ENCODE peak calls at places on chromosome 15, in five cellular contexts. Y is stomach, I is neuronal stem cell, B is body of pancreas, C is endodermal cell. V is an unnamed sample. For H3K4me1, the result is how much of the 10 kb centered on the place peaks cover.

GRCh38 chr15:68558318-68559305 is 20.2 kb upstream of the CORO2B start:
- DNase-seq in Y (no peak), I (no peak), B (no peak), C (peak), V (no peak)

GRCh38 chr15:75235051-75235673 is 23.0 kb upstream of the GOLGA6C start:
- DNase-seq in Y (no peak), I (no peak), B (no peak), C (no peak), V (no peak)

GRCh38 chr15:28901987-28902745 is 16.4 kb downstream of the APBA2 start:
- DNase-seq in Y (no peak), I (no peak), B (no peak), C (peak), V (no peak)

GRCh38 chr15:94312946-94313345 is 81.6 kb downstream of the MCTP2 start:
- DNase-seq in Y (no peak), I (no peak), B (no peak), C (no peak), V (no peak)

GRCh38 chr15:80512729-80513670 is 108.8 kb downstream of the ARNT2 start:
- DNase-seq in Y (no peak), I (no peak), B (no peak), C (no peak), V (no peak)

GRCh38 chr15:85620321-85621044 is 174.2 kb downstream of the KLHL25 start:
- DNase-seq in Y (no peak), I (no peak), B (peak), C (no peak), V (no peak)

GRCh38 chr15:55485273-55485672 is 22.8 kb downstream of the DNAAF4 start:
- DNase-seq in Y (no peak), I (no peak), B (no peak), C (no peak), V (no peak)

GRCh38 chr15:81887913-81888312 is 157.9 kb downstream of the MEX3B start:
- DNase-seq in Y (no peak), I (no peak), B (no peak), C (no peak), V (no peak)

GRCh38 chr15:92878593-92879053 is 21.5 kb upstream of the CHD2 start:
- DNase-seq in Y (no peak), I (no peak), B (peak), C (no peak), V (no peak)

GRCh38 chr15:52392008-52392687 is 96.5 kb upstream of the MYO5C start:
- DNase-seq in Y (no peak), I (no peak), B (no peak), C (peak), V (no peak)

GRCh38 chr15:64521726-64522164 is 61.4 kb downstream of the ZNF609 start:
- DNase-seq in Y (peak), I (peak), B (peak), C (peak), V (no peak)

GRCh38 chr15:81765816-81766215 is 280.0 kb downstream of the MEX3B start:
- DNase-seq in Y (no peak), I (no peak), B (no peak), C (peak), V (no peak)

GRCh38 chr15:98774756-98775497 is 126.6 kb downstream of the IGF1R start:
- DNase-seq in Y (no peak), I (no peak), B (peak), C (peak), V (no peak)

GRCh38 chr15:47466357-47466756 is 250.9 kb upstream of the SEMA6D start:
- DNase-seq in Y (no peak), I (no peak), B (no peak), C (no peak), V (no peak)

DNA sequence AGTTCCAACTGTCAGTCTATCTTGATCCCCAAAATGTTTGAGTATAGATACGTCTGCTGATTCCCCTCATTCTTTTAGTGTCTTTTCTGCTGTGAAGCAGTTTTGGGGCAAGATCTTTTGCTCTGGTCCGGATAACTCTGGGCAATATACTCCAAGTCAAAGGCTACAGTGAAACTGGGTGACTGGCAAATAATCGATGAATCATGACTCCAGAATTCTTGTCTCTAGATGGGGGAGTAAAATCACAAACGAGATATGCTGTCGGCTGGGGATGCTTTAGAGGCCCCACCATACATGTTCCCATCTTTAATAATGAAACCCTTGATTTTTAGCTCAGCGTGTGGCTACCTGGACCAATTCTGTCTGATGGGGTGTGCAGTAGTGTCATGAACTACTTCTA is 76.5 kb downstream of the KLF13 start:
- DNase-seq in Y (no peak), I (no peak), B (no peak), C (no peak), V (no peak)
- H3K4me1 ChIP-seq in Y (under half), I (under half), B (under half), C (under half), V (under half)

DNA sequence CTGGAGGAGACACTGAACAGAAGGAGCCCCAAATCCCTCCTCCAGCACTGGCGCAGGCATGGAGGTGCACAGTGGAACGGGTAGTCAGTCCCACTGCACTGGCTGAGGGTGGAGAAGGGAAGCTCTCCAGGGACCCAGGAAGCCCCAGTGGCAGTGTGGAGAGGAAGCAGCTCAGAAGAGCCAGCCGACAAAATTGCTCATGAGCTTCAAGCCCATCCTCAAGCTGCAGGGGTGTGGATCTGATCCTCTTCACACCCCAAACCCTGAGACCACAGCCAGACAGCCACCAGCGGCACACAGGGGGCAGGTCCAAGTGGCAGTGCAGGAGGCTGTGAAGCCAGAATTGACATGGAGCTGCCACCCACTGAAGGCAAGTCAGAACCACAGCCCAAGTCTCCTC is 32.1 kb downstream of the CYFIP1 start:
- DNase-seq in Y (no peak), I (no peak), B (no peak), C (no peak), V (no peak)
- H3K4me1 ChIP-seq in Y (half or more), I (under half), B (under half), C (under half), V (under half)

DNA sequence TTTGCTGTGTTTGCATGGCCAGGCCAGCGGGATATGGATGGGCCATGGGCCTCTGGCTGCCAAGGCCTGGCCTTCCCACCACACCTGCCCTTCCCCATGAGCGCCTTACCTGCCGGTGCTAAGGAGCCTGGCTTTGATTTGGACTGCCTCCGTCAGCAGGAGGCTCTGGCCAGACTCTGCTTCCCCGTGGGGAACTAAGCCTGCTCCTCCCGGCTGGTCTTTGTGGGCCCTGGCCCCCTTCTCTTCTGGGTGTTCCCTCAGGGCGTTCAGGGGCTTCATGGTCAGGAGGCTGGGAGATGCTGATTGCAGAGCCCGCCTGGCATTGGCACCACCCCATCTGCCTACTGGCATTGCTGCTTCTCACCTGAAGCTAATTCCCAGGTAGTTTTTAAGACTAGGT is 45.2 kb downstream of the SMAD6 start:
- DNase-seq in Y (no peak), I (no peak), B (no peak), C (peak), V (no peak)
- H3K4me1 ChIP-seq in Y (half or more), I (under half), B (half or more), C (under half), V (under half)

DNA sequence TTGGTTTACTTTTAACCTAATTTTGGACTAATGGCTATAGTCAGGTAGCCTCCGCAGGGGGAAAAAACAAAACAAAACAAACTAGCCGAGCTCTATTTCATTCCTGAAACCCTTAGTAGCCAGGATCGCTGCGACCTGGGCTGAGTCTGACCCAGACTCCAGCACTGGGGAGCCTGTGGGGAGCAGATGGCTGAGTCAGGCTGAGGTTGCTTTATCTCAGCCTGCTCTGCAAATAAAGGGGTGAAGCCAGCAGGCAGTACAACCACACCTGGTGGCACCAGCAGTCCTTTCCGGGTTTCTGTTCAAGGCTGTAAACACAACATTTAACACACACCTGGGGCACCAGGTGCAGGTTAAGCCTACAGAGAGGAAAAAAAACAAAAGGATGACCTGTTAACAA is 27.3 kb downstream of the ABHD2 start:
- DNase-seq in Y (peak), I (no peak), B (peak), C (peak), V (no peak)
- H3K4me1 ChIP-seq in Y (half or more), I (under half), B (half or more), C (under half), V (under half)

GRCh38 chr15:43214592-43215295 is 6.1 kb downstream of the EPB42 start:
- DNase-seq in Y (no peak), I (no peak), B (no peak), C (peak), V (no peak)

GRCh38 chr15:43215961-43216360 is 4.9 kb downstream of the EPB42 start:
- DNase-seq in Y (no peak), I (no peak), B (no peak), C (no peak), V (no peak)

GRCh38 chr15:43220991-43221403 is at the start of gene EPB42:
- DNase-seq in Y (no peak), I (no peak), B (no peak), C (no peak), V (no peak)

GRCh38 chr15:43219929-43220886 is 610 bp downstream of the EPB42 start:
- DNase-seq in Y (no peak), I (no peak), B (no peak), C (no peak), V (no peak)

GRCh38 chr15:43218908-43219706 is 1.7 kb downstream of the EPB42 start:
- DNase-seq in Y (no peak), I (peak), B (no peak), C (peak), V (no peak)
- H3K4me1 ChIP-seq in Y (under half), I (under half), B (under half), C (under half), V (under half)

GRCh38 chr15:63190993-63191392 is 1.6 kb downstream of the RAB8B start:
- DNase-seq in Y (no peak), I (no peak), B (no peak), C (no peak), V (no peak)

GRCh38 chr15:63194291-63194681 is 4.9 kb downstream of the RAB8B start:
- DNase-seq in Y (no peak), I (no peak), B (no peak), C (no peak), V (no peak)

GRCh38 chr15:63189955-63190691 is 717 bp downstream of the RAB8B start:
- DNase-seq in Y (no peak), I (no peak), B (no peak), C (peak), V (no peak)

GRCh38 chr15:63191895-63192603 is 2.6 kb downstream of the RAB8B start:
- DNase-seq in Y (no peak), I (no peak), B (no peak), C (no peak), V (no peak)

GRCh38 chr15:63192604-63193206 is 3.3 kb downstream of the RAB8B start:
- DNase-seq in Y (no peak), I (no peak), B (no peak), C (no peak), V (no peak)
- H3K4me1 ChIP-seq in Y (half or more), I (under half), B (under half), C (under half), V (under half)